ENCODE peak calls at places on chromosomes 11 and 22, in ten cellular contexts. H, V, O, C, R, E, X, N, I and B are unnamed samples.

GRCh38 chr11:97979741-97980140 is 1041.0 kb upstream of the CNTN5 start:
- DNase-seq in I (no peak), H (no peak), R (no peak), O (no peak), N (no peak), V (no peak), X (no peak), C (no peak), E (no peak), B (no peak)

GRCh38 chr11:114195981-114196731 is 100.0 kb upstream of the NNMT start:
- DNase-seq in N (no peak), R (no peak), O (no peak), V (no peak), I (no peak), E (no peak), C (no peak), X (no peak), H (no peak), B (no peak)

GRCh38 chr11:65353900-65354264 is 669 bp upstream of the TIGD3 start:
- DNase-seq in N (no peak), I (peak), E (no peak), R (no peak), H (no peak), O (no peak), V (no peak), C (no peak), X (no peak), B (no peak)

GRCh38 chr11:17505146-17505545 is 28.5 kb upstream of the ABCC8 start:
- DNase-seq in N (no peak), C (no peak), R (no peak), H (no peak), O (no peak), V (no peak), I (no peak), E (no peak), X (no peak), B (no peak)

GRCh38 chr22:27885977-27886842 is 32.8 kb downstream of the PITPNB start:
- DNase-seq in R (no peak), X (peak), N (no peak), V (peak), I (no peak), O (no peak), C (peak), E (no peak), H (no peak), B (no peak)

GRCh38 chr22:46074771-46075551 is 75.4 kb upstream of the PPARA start:
- DNase-seq in H (no peak), O (no peak), N (peak), E (no peak), C (no peak), V (no peak), R (no peak), I (no peak), X (peak), B (no peak)

GRCh38 chr11:118401151-118401879 is at the start of gene ATP5MG:
- DNase-seq in R (peak), I (peak), E (peak), N (peak), V (peak), X (peak), O (peak), C (peak), H (no peak), B (peak)

GRCh38 chr11:112227002-112227401 is 774 bp downstream of the PTS start:
- DNase-seq in E (no peak), R (no peak), I (peak), V (no peak), C (no peak), X (peak), O (no peak), N (no peak), H (no peak), B (no peak)

GRCh38 chr11:125272822-125273221 is 108.3 kb downstream of the PKNOX2 start:
- DNase-seq in E (no peak), O (no peak), H (no peak), V (no peak), N (no peak), R (no peak), C (no peak), X (no peak), I (no peak), B (no peak)

GRCh38 chr11:62401781-62402180 is 17.1 kb upstream of the SCGB1A1 start:
- DNase-seq in O (no peak), N (peak), E (no peak), X (no peak), H (no peak), V (no peak), R (no peak), I (peak), C (no peak), B (no peak)

GRCh38 chr11:4921796-4922195 is 2.3 kb downstream of the OR51G1 start:
- DNase-seq in C (no peak), E (no peak), I (no peak), V (no peak), N (no peak), R (no peak), X (no peak), O (no peak), H (no peak), B (no peak)

GRCh38 chr22:44660051-44660830 is 41.8 kb upstream of the PRR5 start:
- DNase-seq in H (no peak), E (no peak), O (no peak), N (no peak), X (no peak), I (no peak), C (no peak), V (peak), R (no peak), B (no peak)